ENCODE peak calls at places on chromosomes 13 and 19, in nine cellular contexts. P is glomerular endothelial cell; V is activated naive CD8-positive, alpha-beta T cell treated with anti-CD3 and anti-CD28 coated beads, Interleukin-2, amount 50 U/mL, for 24 hours; K is T-helper 2 cell; Y is ureter; H is ELF-1; J is EL; B is breast epithelium; W is HFFc6. M is an unnamed sample.

GRCh38 chr13:49560270-49561063 is 24.9 kb downstream of the RCBTB1 start:
- DNase-seq in H (peak; percentile 13), V (no peak), K (no peak), P (no peak), Y (peak; percentile 72), J (no peak), W (no peak), B (no peak), M (no peak)

GRCh38 chr19:52622261-52622660 is 15.9 kb downstream of the ZNF83 start:
- DNase-seq in B (no peak), V (no peak), Y (no peak), K (no peak), P (no peak), W (no peak), J (no peak), H (no peak), M (no peak)

GRCh38 chr13:112366907-112367646 is 9.1 kb upstream of the SPACA7 start:
- DNase-seq in B (no peak), K (no peak), W (no peak), H (no peak), V (no peak), P (no peak), Y (no peak), J (no peak), M (no peak)

GRCh38 chr13:48634631-48635030 is 19.1 kb upstream of the CYSLTR2 start:
- DNase-seq in B (no peak), V (no peak), Y (no peak), J (no peak), H (no peak), K (no peak), W (no peak), P (no peak), M (no peak)

GRCh38 chr19:1610579-1610978 is 5.3 kb upstream of the UQCR11 start:
- DNase-seq in B (no peak), Y (no peak), W (no peak), V (peak; percentile 43), J (no peak), K (peak; percentile 19), P (no peak), H (no peak), M (peak; percentile 31)

GRCh38 chr19:45404557-45405434 is at the start of gene PPP1R13L:
- DNase-seq in W (no peak), K (no peak), J (peak; percentile 80), B (peak; percentile 96), Y (peak; percentile 93), H (peak; percentile 97), P (peak; percentile 33), V (peak; percentile 60), M (peak; percentile 59)

GRCh38 chr19:50214699-50215543 is 11.5 kb downstream of the MYH14 start:
- DNase-seq in Y (peak; percentile 90), W (no peak), K (no peak), H (peak; percentile 37), J (no peak), B (peak; percentile 89), P (no peak), V (no peak), M (no peak)

GRCh38 chr19:44796701-44797115 is 12.2 kb upstream of the BCAM start:
- DNase-seq in W (no peak), V (no peak), H (peak; percentile 60), K (no peak), J (no peak), Y (no peak), P (no peak), B (peak; percentile 55), M (no peak)

GRCh38 chr19:15200575-15201364 is at the start of gene NOTCH3:
- DNase-seq in W (no peak), Y (no peak), K (no peak), J (no peak), P (no peak), H (no peak), B (no peak), V (no peak), M (no peak)

GRCh38 chr19:16650821-16651220 is 9.1 kb downstream of the SMIM7 start:
- DNase-seq in Y (no peak), P (no peak), H (no peak), B (no peak), V (no peak), J (no peak), K (no peak), W (no peak), M (no peak)

GRCh38 chr19:3615524-3616135 is 9.0 kb upstream of the TBXA2R start:
- DNase-seq in B (no peak), W (no peak), K (no peak), J (no peak), V (no peak), P (no peak), H (no peak), Y (no peak), M (no peak)

GRCh38 chr19:38152461-38153379 is 71.3 kb downstream of the DPF1 start:
- DNase-seq in W (no peak), B (no peak), V (no peak), Y (no peak), J (peak; percentile 66), P (no peak), H (no peak), K (no peak), M (no peak)

GRCh38 chr19:44657211-44657921 is 13.7 kb downstream of the PVR start:
- DNase-seq in B (peak; percentile 23), W (peak; percentile 25), H (peak; percentile 92), J (peak; percentile 69), K (no peak), P (no peak), Y (no peak), V (peak; percentile 79), M (peak; percentile 74)

GRCh38 chr13:51147732-51148131 is 36.7 kb upstream of the C13orf42 start:
- DNase-seq in J (no peak), Y (no peak), W (no peak), H (no peak), B (no peak), P (no peak), V (no peak), K (no peak), M (no peak)